ENCODE peak calls at places on chromosomes 2 and 18, in seven cellular contexts. E, H, A, G, M, O and B are unnamed samples.

GRCh38 chr2:159506764-159507406 is 109.5 kb downstream of the BAZ2B start:
- DNase-seq in E (no peak), H (no peak), A (no peak), G (peak), M (no peak), O (no peak), B (no peak)

GRCh38 chr2:27206346-27206745 is 5.5 kb upstream of the ATRAID start:
- DNase-seq in E (no peak), H (no peak), A (no peak), G (no peak), M (no peak), O (no peak), B (no peak)

GRCh38 chr2:206920310-206920709 is 19.0 kb upstream of the CPO start:
- DNase-seq in E (no peak), H (peak), A (no peak), G (no peak), M (no peak), O (no peak), B (no peak)

GRCh38 chr18:66534110-66534509 is 69.8 kb downstream of the CDH19 start:
- DNase-seq in E (no peak), H (no peak), A (no peak), G (no peak), M (no peak), O (no peak), B (no peak)

GRCh38 chr2:211114826-211115450 is 558.5 kb downstream of the CPS1 start:
- DNase-seq in E (no peak), H (no peak), A (no peak), G (no peak), M (no peak), O (no peak), B (no peak)

GRCh38 chr2:85457043-85457442 is 38.5 kb downstream of the SH2D6 start:
- DNase-seq in E (no peak), H (no peak), A (no peak), G (no peak), M (no peak), O (no peak), B (no peak)

GRCh38 chr2:61262699-61263098 is 100.7 kb downstream of the C2orf74 start:
- DNase-seq in E (no peak), H (no peak), A (no peak), G (peak), M (no peak), O (no peak), B (no peak)

GRCh38 chr2:189782221-189782671 is 1.9 kb downstream of the ORMDL1 start:
- DNase-seq in E (no peak), H (no peak), A (no peak), G (peak), M (no peak), O (no peak), B (no peak)

GRCh38 chr2:227471924-227472264 is at the start of gene AGFG1:
- DNase-seq in E (peak), H (peak), A (peak), G (peak), M (peak), O (peak), B (peak)

DNA sequence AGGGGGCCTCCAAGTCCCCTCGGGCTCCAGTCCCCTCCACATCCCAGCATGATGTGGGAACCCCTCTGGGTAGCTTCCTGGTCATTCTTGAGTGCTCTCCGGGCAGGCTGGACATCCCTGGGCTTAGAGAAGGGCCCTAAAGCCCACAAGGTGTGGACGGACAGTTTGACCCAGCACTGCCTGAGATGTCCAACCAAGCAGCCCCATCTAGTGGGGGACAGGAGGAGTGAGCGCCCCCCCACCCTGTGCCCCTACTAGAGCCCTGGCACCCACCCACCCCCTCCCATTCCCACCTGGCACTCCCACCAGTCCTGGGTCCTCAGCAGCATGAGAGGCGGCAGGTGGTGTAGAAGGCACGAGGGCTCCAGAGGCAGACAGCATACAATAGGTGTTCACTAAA is 45.9 kb downstream of the CYP27C1 start:
- DNase-seq in E (no peak), H (peak), A (peak), G (peak), M (no peak), O (peak), B (no peak)
- TF ChIP-seq CTCF in E (no peak), H (peak), A (no peak), G (peak), M (peak), O (peak), B (no peak)

GRCh38 chr18:33404244-33404873 is 36.2 kb downstream of the CCDC178 start:
- DNase-seq in E (no peak), H (no peak), A (peak), G (no peak), M (no peak), O (no peak), B (no peak)
- TF ChIP-seq CTCF in E (no peak), H (peak), A (no peak), G (peak), M (peak), O (no peak), B (no peak)

GRCh38 chr2:165427686-165428085 is 41.8 kb upstream of the CSRNP3 start:
- DNase-seq in E (no peak), H (no peak), A (no peak), G (no peak), M (no peak), O (no peak), B (no peak)
- TF ChIP-seq CTCF in E (no peak), H (no peak), A (no peak), G (no peak), M (no peak), O (no peak), B (no peak)

GRCh38 chr18:10038268-10038667 is 124.5 kb downstream of the VAPA start:
- DNase-seq in E (no peak), H (peak), A (no peak), G (no peak), M (no peak), O (no peak), B (no peak)
- TF ChIP-seq CTCF in E (no peak), H (no peak), A (no peak), G (no peak), M (no peak), O (no peak), B (no peak)

DNA sequence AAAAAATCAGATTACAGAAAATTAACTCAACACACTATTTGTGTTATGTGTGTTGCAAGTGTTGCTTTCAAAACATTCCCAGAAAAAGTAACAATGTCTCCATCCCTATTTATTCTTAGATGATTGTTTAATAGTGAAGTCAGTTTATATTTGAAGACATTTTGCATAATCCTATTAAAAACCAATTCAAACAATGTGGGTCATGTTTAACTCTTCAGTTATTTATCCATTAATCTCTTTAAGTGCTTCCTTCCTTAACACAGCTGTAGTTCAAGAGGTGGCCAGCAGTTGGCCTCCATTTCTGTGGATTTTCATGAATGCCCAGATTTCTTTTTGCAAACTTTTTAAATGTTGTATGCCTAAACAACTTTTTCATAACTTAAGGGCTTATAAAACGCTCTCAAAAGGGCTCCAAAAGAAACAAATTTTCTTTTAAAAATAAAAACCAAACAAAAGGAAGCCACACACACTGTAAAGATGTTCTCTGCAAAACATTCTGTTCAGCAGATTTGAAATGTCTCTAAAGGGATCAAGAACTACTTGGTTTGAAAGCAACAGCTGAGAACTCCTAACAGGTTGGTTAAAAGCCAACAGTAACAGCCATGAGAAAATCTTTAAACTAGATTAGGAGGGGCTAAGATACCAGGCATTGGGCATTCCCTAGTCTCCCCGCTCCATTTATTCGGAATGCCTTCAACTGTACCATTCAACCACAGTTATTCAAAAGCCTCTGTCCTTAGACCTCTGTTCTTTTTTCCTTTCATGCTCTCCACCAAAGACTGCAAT is 71.5 kb downstream of the THADA start:
- DNase-seq in E (no peak), H (no peak), A (no peak), G (peak), M (no peak), O (no peak), B (no peak)
- TF ChIP-seq CTCF in E (peak), H (peak), A (no peak), G (peak), M (peak), O (no peak), B (no peak)